ENCODE peak calls at places on chromosome 11, in nine cellular contexts. One of them, this sample, is unnamed.
A peak's percentile ranks its signal among the peaks of the same experiment; 100 is the strongest.

GRCh38 chr11:65452806-65453490 is 30.4 kb downstream of the NEAT1 start:
- DNase-seq in activated effector memory CD4-positive, alpha-beta T cell treated with anti-CD3 and anti-CD28 coated beads, Interleukin-2, amount 50 U/mL, for 16 hours: peak; percentile 47
- DNase-seq in aorta: no peak
- DNase-seq in globus pallidus: no peak
- DNase-seq in CD4-positive, alpha-beta memory T cell: no peak
- DNase-seq in CD4-positive, CD25-positive, alpha-beta regulatory T cell: no peak
- DNase-seq in activated naive CD8-positive, alpha-beta T cell treated with anti-CD3 and anti-CD28 coated beads, Interleukin-2, amount 50 U/mL, for 24 hours: no peak
- DNase-seq in stimulated activated effector memory CD8-positive, alpha-beta T cell treated with anti-CD3 and anti-CD28 coated beads, Interleukin-12 subunit alpha, Interleukin-12 subunit beta, amount 100 ng/mL, for 72 hours: no peak
- DNase-seq in nucleus accumbens: no peak
- DNase-seq in this sample: peak; percentile 83

GRCh38 chr11:8720868-8721739 is 38.5 kb downstream of the RPL27A start:
- DNase-seq in activated effector memory CD4-positive, alpha-beta T cell treated with anti-CD3 and anti-CD28 coated beads, Interleukin-2, amount 50 U/mL, for 16 hours: no peak
- DNase-seq in CD4-positive, alpha-beta memory T cell: no peak
- DNase-seq in globus pallidus: no peak
- DNase-seq in aorta: no peak
- DNase-seq in stimulated activated effector memory CD8-positive, alpha-beta T cell treated with anti-CD3 and anti-CD28 coated beads, Interleukin-12 subunit alpha, Interleukin-12 subunit beta, amount 100 ng/mL, for 72 hours: no peak
- DNase-seq in activated naive CD8-positive, alpha-beta T cell treated with anti-CD3 and anti-CD28 coated beads, Interleukin-2, amount 50 U/mL, for 24 hours: no peak
- DNase-seq in CD4-positive, CD25-positive, alpha-beta regulatory T cell: no peak
- DNase-seq in nucleus accumbens: no peak
- DNase-seq in this sample: no peak

GRCh38 chr11:61776561-61777075 is 15.8 kb downstream of the TMEM258 start:
- DNase-seq in aorta: no peak
- DNase-seq in globus pallidus: peak; percentile 75
- DNase-seq in stimulated activated effector memory CD8-positive, alpha-beta T cell treated with anti-CD3 and anti-CD28 coated beads, Interleukin-12 subunit alpha, Interleukin-12 subunit beta, amount 100 ng/mL, for 72 hours: peak; percentile 80
- DNase-seq in nucleus accumbens: no peak
- DNase-seq in CD4-positive, alpha-beta memory T cell: peak; percentile 33
- DNase-seq in CD4-positive, CD25-positive, alpha-beta regulatory T cell: peak; percentile 69
- DNase-seq in activated effector memory CD4-positive, alpha-beta T cell treated with anti-CD3 and anti-CD28 coated beads, Interleukin-2, amount 50 U/mL, for 16 hours: peak; percentile 80
- DNase-seq in activated naive CD8-positive, alpha-beta T cell treated with anti-CD3 and anti-CD28 coated beads, Interleukin-2, amount 50 U/mL, for 24 hours: peak; percentile 78
- DNase-seq in this sample: no peak

GRCh38 chr11:68273056-68273738 is 1.4 kb upstream of the C11orf24 start:
- DNase-seq in nucleus accumbens: no peak
- DNase-seq in CD4-positive, CD25-positive, alpha-beta regulatory T cell: no peak
- DNase-seq in CD4-positive, alpha-beta memory T cell: no peak
- DNase-seq in stimulated activated effector memory CD8-positive, alpha-beta T cell treated with anti-CD3 and anti-CD28 coated beads, Interleukin-12 subunit alpha, Interleukin-12 subunit beta, amount 100 ng/mL, for 72 hours: no peak
- DNase-seq in aorta: no peak
- DNase-seq in activated effector memory CD4-positive, alpha-beta T cell treated with anti-CD3 and anti-CD28 coated beads, Interleukin-2, amount 50 U/mL, for 16 hours: no peak
- DNase-seq in globus pallidus: no peak
- DNase-seq in activated naive CD8-positive, alpha-beta T cell treated with anti-CD3 and anti-CD28 coated beads, Interleukin-2, amount 50 U/mL, for 24 hours: no peak
- DNase-seq in this sample: peak; percentile 18

GRCh38 chr11:111908639-111909305 is 2.8 kb downstream of the CRYAB start:
- DNase-seq in activated effector memory CD4-positive, alpha-beta T cell treated with anti-CD3 and anti-CD28 coated beads, Interleukin-2, amount 50 U/mL, for 16 hours: no peak
- DNase-seq in nucleus accumbens: no peak
- DNase-seq in CD4-positive, alpha-beta memory T cell: no peak
- DNase-seq in CD4-positive, CD25-positive, alpha-beta regulatory T cell: no peak
- DNase-seq in globus pallidus: peak; percentile 47
- DNase-seq in aorta: no peak
- DNase-seq in activated naive CD8-positive, alpha-beta T cell treated with anti-CD3 and anti-CD28 coated beads, Interleukin-2, amount 50 U/mL, for 24 hours: no peak
- DNase-seq in stimulated activated effector memory CD8-positive, alpha-beta T cell treated with anti-CD3 and anti-CD28 coated beads, Interleukin-12 subunit alpha, Interleukin-12 subunit beta, amount 100 ng/mL, for 72 hours: peak; percentile 30
- DNase-seq in this sample: no peak

GRCh38 chr11:69815973-69816372 is 3.2 kb downstream of the FGF3 start:
- DNase-seq in nucleus accumbens: no peak
- DNase-seq in globus pallidus: no peak
- DNase-seq in aorta: no peak
- DNase-seq in CD4-positive, alpha-beta memory T cell: no peak
- DNase-seq in stimulated activated effector memory CD8-positive, alpha-beta T cell treated with anti-CD3 and anti-CD28 coated beads, Interleukin-12 subunit alpha, Interleukin-12 subunit beta, amount 100 ng/mL, for 72 hours: no peak
- DNase-seq in activated effector memory CD4-positive, alpha-beta T cell treated with anti-CD3 and anti-CD28 coated beads, Interleukin-2, amount 50 U/mL, for 16 hours: no peak
- DNase-seq in CD4-positive, CD25-positive, alpha-beta regulatory T cell: no peak
- DNase-seq in activated naive CD8-positive, alpha-beta T cell treated with anti-CD3 and anti-CD28 coated beads, Interleukin-2, amount 50 U/mL, for 24 hours: no peak
- DNase-seq in this sample: no peak

GRCh38 chr11:61151545-61152252 is 9.5 kb downstream of the VPS37C start:
- DNase-seq in activated effector memory CD4-positive, alpha-beta T cell treated with anti-CD3 and anti-CD28 coated beads, Interleukin-2, amount 50 U/mL, for 16 hours: no peak
- DNase-seq in CD4-positive, alpha-beta memory T cell: no peak
- DNase-seq in stimulated activated effector memory CD8-positive, alpha-beta T cell treated with anti-CD3 and anti-CD28 coated beads, Interleukin-12 subunit alpha, Interleukin-12 subunit beta, amount 100 ng/mL, for 72 hours: no peak
- DNase-seq in aorta: peak; percentile 6
- DNase-seq in globus pallidus: no peak
- DNase-seq in CD4-positive, CD25-positive, alpha-beta regulatory T cell: no peak
- DNase-seq in activated naive CD8-positive, alpha-beta T cell treated with anti-CD3 and anti-CD28 coated beads, Interleukin-2, amount 50 U/mL, for 24 hours: no peak
- DNase-seq in nucleus accumbens: no peak
- DNase-seq in this sample: peak; percentile 23

GRCh38 chr11:114340311-114341131 is 44.3 kb downstream of the NNMT start:
- DNase-seq in activated naive CD8-positive, alpha-beta T cell treated with anti-CD3 and anti-CD28 coated beads, Interleukin-2, amount 50 U/mL, for 24 hours: peak; percentile 14
- DNase-seq in CD4-positive, CD25-positive, alpha-beta regulatory T cell: peak; percentile 69
- DNase-seq in CD4-positive, alpha-beta memory T cell: peak; percentile 20
- DNase-seq in globus pallidus: peak; percentile 54
- DNase-seq in aorta: peak; percentile 80
- DNase-seq in activated effector memory CD4-positive, alpha-beta T cell treated with anti-CD3 and anti-CD28 coated beads, Interleukin-2, amount 50 U/mL, for 16 hours: peak; percentile 67
- DNase-seq in stimulated activated effector memory CD8-positive, alpha-beta T cell treated with anti-CD3 and anti-CD28 coated beads, Interleukin-12 subunit alpha, Interleukin-12 subunit beta, amount 100 ng/mL, for 72 hours: peak; percentile 59
- DNase-seq in nucleus accumbens: no peak
- DNase-seq in this sample: peak; percentile 84

GRCh38 chr11:66421492-66422205 is 814 bp downstream of the NPAS4 start:
- DNase-seq in activated effector memory CD4-positive, alpha-beta T cell treated with anti-CD3 and anti-CD28 coated beads, Interleukin-2, amount 50 U/mL, for 16 hours: peak; percentile 95
- DNase-seq in aorta: peak; percentile 97
- DNase-seq in activated naive CD8-positive, alpha-beta T cell treated with anti-CD3 and anti-CD28 coated beads, Interleukin-2, amount 50 U/mL, for 24 hours: peak; percentile 89
- DNase-seq in globus pallidus: peak; percentile 83
- DNase-seq in CD4-positive, alpha-beta memory T cell: peak; percentile 87
- DNase-seq in stimulated activated effector memory CD8-positive, alpha-beta T cell treated with anti-CD3 and anti-CD28 coated beads, Interleukin-12 subunit alpha, Interleukin-12 subunit beta, amount 100 ng/mL, for 72 hours: peak; percentile 98
- DNase-seq in CD4-positive, CD25-positive, alpha-beta regulatory T cell: peak; percentile 69
- DNase-seq in nucleus accumbens: peak; percentile 66
- DNase-seq in this sample: peak; percentile 96

GRCh38 chr11:83241291-83241946 is 44.7 kb downstream of the CCDC90B start:
- DNase-seq in activated effector memory CD4-positive, alpha-beta T cell treated with anti-CD3 and anti-CD28 coated beads, Interleukin-2, amount 50 U/mL, for 16 hours: no peak
- DNase-seq in aorta: no peak
- DNase-seq in CD4-positive, alpha-beta memory T cell: peak; percentile 1
- DNase-seq in stimulated activated effector memory CD8-positive, alpha-beta T cell treated with anti-CD3 and anti-CD28 coated beads, Interleukin-12 subunit alpha, Interleukin-12 subunit beta, amount 100 ng/mL, for 72 hours: no peak
- DNase-seq in activated naive CD8-positive, alpha-beta T cell treated with anti-CD3 and anti-CD28 coated beads, Interleukin-2, amount 50 U/mL, for 24 hours: peak; percentile 7
- DNase-seq in CD4-positive, CD25-positive, alpha-beta regulatory T cell: peak; percentile 20
- DNase-seq in globus pallidus: peak; percentile 22
- DNase-seq in nucleus accumbens: no peak
- DNase-seq in this sample: no peak

This sample was measured in posterior vena cava.